ENCODE peak calls at places on chromosomes 4 and X, in four cellular contexts. K is A549, M is WTC11, V is HepG2. L is an unnamed sample.

GRCh38 chr4:92566284-92566683 is 262.5 kb downstream of the GRID2 start:
- DNase-seq in M (no peak), K (no peak), V (no peak), L (no peak)

GRCh38 chr4:122827258-122827887 is 742 bp downstream of the FGF2 start:
- DNase-seq in K (peak), V (no peak), M (peak), L (peak)

GRCh38 chr4:65943076-65943475 is 272.8 kb upstream of the EPHA5 start:
- DNase-seq in M (no peak), V (peak), K (peak), L (no peak)

GRCh38 chr4:8536467-8536866 is 43.7 kb upstream of the GPR78 start:
- DNase-seq in K (no peak), V (no peak), M (no peak), L (no peak)

GRCh38 chr4:148044889-148045352 is 313.0 kb downstream of the ARHGAP10 start:
- DNase-seq in M (no peak), K (no peak), V (peak), L (peak)

GRCh38 chr4:153620352-153620751 is 63.7 kb upstream of the TLR2 start:
- DNase-seq in V (no peak), M (no peak), K (no peak), L (no peak)

GRCh38 chr4:25958110-25958509 is 44.1 kb downstream of the SMIM20 start:
- DNase-seq in V (no peak), M (no peak), K (no peak), L (no peak)

GRCh38 chr4:161704653-161705052 is 459.1 kb downstream of the FSTL5 start:
- DNase-seq in K (no peak), V (no peak), M (no peak), L (peak)

GRCh38 chr4:158195297-158195696 is 15.0 kb upstream of the TMEM144 start:
- DNase-seq in M (no peak), V (no peak), K (no peak), L (no peak)

GRCh38 chr4:145865274-145865941 is 73.2 kb downstream of the ZNF827 start:
- DNase-seq in M (no peak), K (no peak), V (no peak), L (no peak)

GRCh38 chrX:34880656-34881055 is 61.9 kb upstream of the FAM47B start:
- DNase-seq in V (no peak), M (no peak), K (no peak), L (no peak)

GRCh38 chrX:153970398-153971123 is 1.1 kb downstream of the HCFC1 start:
- DNase-seq in M (no peak), K (no peak), V (peak), L (peak)

GRCh38 chr4:153333874-153334273 is 10.6 kb upstream of the MND1 start:
- DNase-seq in V (no peak), M (no peak), K (no peak), L (no peak)

GRCh38 chr4:100742045-100742444 is 224.2 kb upstream of the EMCN start:
- DNase-seq in V (peak), K (peak), M (no peak), L (no peak)

GRCh38 chr4:184826315-184827266 is 823 bp upstream of the ACSL1 start:
- DNase-seq in K (no peak), M (peak), V (no peak), L (peak)

GRCh38 chr4:89134775-89135319 is 23.5 kb downstream of the TIGD2 start:
- DNase-seq in K (no peak), V (no peak), M (no peak), L (no peak)

GRCh38 chrX:68989865-68990606 is 161.2 kb downstream of the EFNB1 start:
- DNase-seq in K (no peak), M (peak), V (no peak), L (no peak)

GRCh38 chrX:54540289-54540688 is 10.3 kb downstream of the GNL3L start:
- DNase-seq in V (no peak), K (no peak), M (no peak), L (no peak)

GRCh38 chr4:17780461-17781071 is 855 bp downstream of the FAM184B start:
- DNase-seq in M (no peak), K (no peak), V (no peak), L (no peak)

GRCh38 chr4:103010827-103011226 is 8.7 kb downstream of the SLC9B1 start:
- DNase-seq in K (no peak), M (no peak), V (no peak), L (no peak)

GRCh38 chr4:37891221-37892159 is 606 bp downstream of the TBC1D1 start:
- DNase-seq in M (peak), K (peak), V (no peak), L (no peak)

GRCh38 chr4:75584067-75584466 is 28.2 kb downstream of the ODAPH start:
- DNase-seq in M (no peak), K (no peak), V (no peak), L (no peak)

GRCh38 chr4:150462743-150463142 is 119.2 kb upstream of the MAB21L2 start:
- DNase-seq in K (no peak), M (no peak), V (peak), L (no peak)

GRCh38 chrX:64206556-64207162 is 1.2 kb upstream of the AMER1 start:
- DNase-seq in V (no peak), K (no peak), M (no peak), L (no peak)

GRCh38 chrX:10722804-10723364 is 102.5 kb upstream of the MID1 start:
- DNase-seq in V (no peak), M (peak), K (peak), L (peak)

GRCh38 chrX:44775726-44776125 is 68.1 kb upstream of the DUSP21 start:
- DNase-seq in K (no peak), V (no peak), M (no peak), L (no peak)

GRCh38 chr4:26741491-26741871 is 119.2 kb upstream of the STIM2 start:
- DNase-seq in K (no peak), V (no peak), M (no peak), L (no peak)

GRCh38 chrX:12567857-12568256 is 223.4 kb upstream of the PRPS2 start:
- DNase-seq in V (no peak), M (no peak), K (no peak), L (no peak)

GRCh38 chr4:82614868-82615449 is 53.2 kb upstream of the TMEM150C start:
- DNase-seq in K (no peak), M (no peak), V (no peak), L (no peak)

GRCh38 chrX:45524805-45525204 is 324.1 kb upstream of the DIPK2B start:
- DNase-seq in K (no peak), M (no peak), V (no peak), L (no peak)

GRCh38 chr4:34010703-34011102 is 2233.6 kb downstream of the ARAP2 start:
- DNase-seq in K (no peak), V (no peak), M (no peak), L (no peak)

GRCh38 chr4:34009951-34010350 is 2234.4 kb downstream of the ARAP2 start:
- DNase-seq in M (no peak), V (no peak), K (no peak), L (no peak)
- TF ChIP-seq NR3C1 in M (no peak), V (no peak), K (no peak), L (no peak)

GRCh38 chrX:1592128-1592862 is 891 bp downstream of the AKAP17A start:
- DNase-seq in V (peak), M (peak), K (no peak), L (peak)
- TF ChIP-seq NR3C1 in V (no peak), M (no peak), K (no peak), L (no peak)

DNA sequence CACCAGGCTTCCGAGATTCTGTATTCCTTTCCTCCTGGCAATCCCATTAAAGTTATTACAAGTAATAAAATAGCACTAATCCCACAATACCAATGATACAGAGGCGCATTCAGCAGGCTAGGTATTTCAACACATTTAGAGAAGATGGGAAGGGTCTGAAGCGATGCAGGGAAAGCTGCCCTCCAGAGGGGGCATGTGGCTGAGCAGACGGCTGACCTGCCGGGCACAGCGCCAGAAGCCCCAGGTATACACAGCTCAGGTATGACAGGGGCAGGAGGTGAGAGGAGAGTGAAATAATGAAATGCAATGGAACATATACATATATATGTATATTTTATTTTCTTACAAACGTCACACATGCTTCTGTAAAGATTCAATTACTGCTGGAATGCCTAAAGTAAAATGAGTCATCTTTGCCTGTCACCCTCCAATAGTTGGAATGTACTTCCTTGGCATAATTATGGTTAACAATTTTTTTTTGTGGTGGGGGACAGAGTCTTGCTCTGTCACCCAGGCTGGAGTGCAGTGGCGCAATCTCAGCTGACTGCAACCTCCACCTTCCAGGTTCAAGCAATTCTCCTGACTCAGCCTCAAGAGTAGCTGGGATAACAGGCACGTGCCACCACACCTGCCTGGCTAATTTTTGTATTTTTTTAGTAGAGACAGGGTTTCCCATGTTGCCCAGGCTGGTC is 21.3 kb upstream of the CDKN2AIP start:
- DNase-seq in K (no peak), M (no peak), V (no peak), L (no peak)
- TF ChIP-seq NR3C1 in K (no peak), M (no peak), V (no peak), L (no peak)

GRCh38 chr4:142683997-142684396 is 162.1 kb downstream of the INPP4B start:
- DNase-seq in V (no peak), K (no peak), M (no peak), L (no peak)
- TF ChIP-seq NR3C1 in V (no peak), K (no peak), M (no peak), L (no peak)

GRCh38 chr4:6724461-6725111 is 8.6 kb downstream of the BLOC1S4 start:
- DNase-seq in M (no peak), K (no peak), V (no peak), L (no peak)

GRCh38 chr4:6727943-6728250 is 11.9 kb downstream of the BLOC1S4 start:
- DNase-seq in K (no peak), V (no peak), M (no peak), L (no peak)

GRCh38 chr4:6730603-6731300 is 14.8 kb downstream of the BLOC1S4 start:
- DNase-seq in M (no peak), V (no peak), K (no peak), L (peak)

GRCh38 chr4:6728320-6729029 is 12.5 kb downstream of the BLOC1S4 start:
- DNase-seq in M (no peak), V (no peak), K (no peak), L (no peak)

GRCh38 chr4:6727081-6727942 is 11.3 kb downstream of the BLOC1S4 start:
- DNase-seq in K (no peak), M (no peak), V (no peak), L (peak)
- TF ChIP-seq NR3C1 in K (no peak), M (no peak), V (no peak), L (no peak)

DNA sequence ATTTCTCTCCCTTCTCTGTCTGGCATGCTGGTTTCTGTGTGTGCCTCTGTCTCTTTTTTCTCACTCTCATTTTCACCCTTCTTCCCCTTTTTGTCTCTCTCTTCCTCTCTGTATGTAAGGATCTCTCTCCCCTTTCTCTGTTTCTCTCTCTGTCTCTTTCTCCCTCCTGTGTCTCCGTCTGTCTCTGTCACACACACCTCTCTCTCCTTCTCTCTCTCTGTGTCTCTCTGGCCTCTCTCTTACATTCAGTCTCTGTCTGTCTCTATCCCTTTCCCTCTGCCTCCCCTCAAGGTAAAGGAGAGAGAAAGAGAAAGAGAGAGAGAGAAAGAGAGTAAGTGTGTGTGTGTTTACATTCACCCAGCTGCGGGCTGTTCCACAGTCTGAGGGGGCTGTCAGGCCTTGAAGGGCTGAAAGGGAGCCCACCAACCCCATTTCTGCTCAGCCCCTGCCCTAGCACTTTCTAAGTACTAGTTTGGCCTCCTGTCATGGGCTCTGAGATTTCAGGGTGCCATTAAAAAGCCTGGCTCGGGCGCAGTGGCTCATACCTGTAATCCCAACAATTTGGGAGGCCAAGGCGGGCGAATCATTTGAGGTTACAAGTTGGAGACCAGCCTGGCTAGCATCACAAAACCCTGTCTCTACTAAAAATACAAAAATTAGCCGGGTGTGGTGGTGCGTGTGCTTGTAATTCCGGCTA is 9.6 kb upstream of the TSPYL2 start:
- DNase-seq in K (no peak), M (no peak), V (no peak), L (no peak)
- TF ChIP-seq NR3C1 in K (no peak), M (no peak), V (no peak), L (no peak)

L was measured in K562.